ENCODE peak calls at places on chromosomes 12 and 14, in eight cellular contexts. L is GM23338, B is IMR-90, Q is prostate gland, F is cardiac muscle cell, O is psoas muscle, G is GM12878, T is HCT116. U is an unnamed sample.

GRCh38 chr12:75842119-75842518 is 189.5 kb downstream of the PHLDA1 start:
- DNase-seq in L (no peak), B (no peak), Q (no peak), F (no peak), O (no peak), G (no peak), T (no peak), U (no peak)

GRCh38 chr12:24903305-24904088 is 45.4 kb downstream of the BCAT1 start:
- DNase-seq in L (no peak), B (no peak), Q (no peak), F (no peak), O (no peak), G (no peak), T (no peak), U (peak; percentile 19)

GRCh38 chr12:116735084-116735483 is 2.8 kb downstream of the SPRING1 start:
- DNase-seq in L (no peak), B (no peak), Q (no peak), F (no peak), O (no peak), G (no peak), T (no peak), U (no peak)

GRCh38 chr14:93998871-93999403 is 1.8 kb downstream of the CCDC197 start:
- DNase-seq in L (no peak), B (no peak), Q (no peak), F (no peak), O (peak; percentile 57), G (no peak), T (no peak), U (peak; percentile 32)

GRCh38 chr12:26704684-26705475 is 128.1 kb downstream of the ITPR2 start:
- DNase-seq in L (no peak), B (peak; percentile 47), Q (no peak), F (no peak), O (no peak), G (no peak), T (no peak), U (no peak)

GRCh38 chr12:18332173-18332572 is 70.9 kb downstream of the PIK3C2G start:
- DNase-seq in L (no peak), B (no peak), Q (no peak), F (no peak), O (no peak), G (no peak), T (no peak), U (no peak)

GRCh38 chr14:81312289-81312876 is 87.7 kb downstream of the STON2 start:
- DNase-seq in L (peak; percentile 53), B (no peak), Q (no peak), F (no peak), O (no peak), G (no peak), T (no peak), U (no peak)

GRCh38 chr14:92897922-92898599 is 24.9 kb upstream of the CHGA start:
- DNase-seq in L (no peak), B (no peak), Q (no peak), F (no peak), O (no peak), G (no peak), T (no peak), U (peak; percentile 42)

GRCh38 chr12:102298022-102298421 is 100.4 kb upstream of the PMCH start:
- DNase-seq in L (no peak), B (peak; percentile 69), Q (no peak), F (no peak), O (no peak), G (no peak), T (no peak), U (no peak)

GRCh38 chr12:23376238-23376637 is 573.2 kb downstream of the SOX5 start:
- DNase-seq in L (peak; percentile 64), B (no peak), Q (no peak), F (no peak), O (no peak), G (no peak), T (no peak), U (no peak)

GRCh38 chr14:68807148-68807600 is 14.3 kb upstream of the ZFP36L1 start:
- DNase-seq in L (no peak), B (peak; percentile 94), Q (peak; percentile 41), F (no peak), O (peak; percentile 68), G (no peak), T (no peak), U (no peak)

GRCh38 chr12:56193025-56193578 is 3.8 kb upstream of the SMARCC2 start:
- DNase-seq in L (peak; percentile 96), B (peak; percentile 87), Q (peak; percentile 85), F (peak; percentile 90), O (no peak), G (peak; percentile 58), T (peak; percentile 80), U (peak; percentile 91)

GRCh38 chr12:40010899-40011774 is 94.7 kb downstream of the SLC2A13 start:
- DNase-seq in L (peak; percentile 93), B (peak; percentile 72), Q (peak; percentile 35), F (peak; percentile 80), O (no peak), G (peak; percentile 35), T (peak; percentile 41), U (peak; percentile 80)

GRCh38 chr14:22630486-22630885 is 13.7 kb downstream of the OR6J1 start:
- DNase-seq in L (no peak), B (peak; percentile 90), Q (no peak), F (no peak), O (no peak), G (no peak), T (no peak), U (no peak)

GRCh38 chr14:35335388-35336092 is 43.4 kb downstream of the PSMA6 start:
- DNase-seq in L (no peak), B (no peak), Q (no peak), F (peak; percentile 37), O (peak; percentile 68), G (no peak), T (no peak), U (no peak)

GRCh38 chr12:61870658-61871559 is 389.3 kb upstream of the USP15 start:
- DNase-seq in L (no peak), B (no peak), Q (no peak), F (no peak), O (no peak), G (no peak), T (no peak), U (peak; percentile 3)

GRCh38 chr12:23950775-23951391 is 1.4 kb upstream of the SOX5 start:
- DNase-seq in L (peak; percentile 7), B (peak; percentile 17), Q (no peak), F (peak; percentile 20), O (no peak), G (no peak), T (no peak), U (no peak)

GRCh38 chr14:91367173-91368171 is 50.1 kb downstream of the CCDC88C start:
- DNase-seq in L (no peak), B (peak; percentile 66), Q (peak; percentile 46), F (no peak), O (no peak), G (peak; percentile 82), T (no peak), U (peak; percentile 96)

GRCh38 chr14:20624495-20625070 is 16.9 kb downstream of the OR6S1 start:
- DNase-seq in L (peak; percentile 91), B (peak; percentile 60), Q (peak; percentile 20), F (peak; percentile 49), O (peak; percentile 69), G (no peak), T (no peak), U (peak; percentile 87)

GRCh38 chr14:103388664-103389063 is 3.4 kb downstream of the MARK3 start:
- DNase-seq in L (no peak), B (no peak), Q (no peak), F (no peak), O (no peak), G (no peak), T (no peak), U (no peak)
- H3K4me3 ChIP-seq in L (no peak overlapping the region), B (no peak overlapping the region), Q (no peak overlapping the region), F (no peak overlapping the region), O (peak overlapping the region; percentile 98), G (peak overlapping the region; percentile 29), T (no peak overlapping the region), U (no peak overlapping the region)

GRCh38 chr12:3533703-3534386 is 42.8 kb downstream of the PRMT8 start:
- DNase-seq in L (no peak), B (no peak), Q (peak; percentile 69), F (peak; percentile 95), O (peak; percentile 78), G (no peak), T (no peak), U (no peak)
- TF ChIP-seq CTCF in L (no peak), B (no peak), Q (no peak), F (no peak), O (peak; percentile 13), G (no peak), T (no peak), U (no peak)

DNA sequence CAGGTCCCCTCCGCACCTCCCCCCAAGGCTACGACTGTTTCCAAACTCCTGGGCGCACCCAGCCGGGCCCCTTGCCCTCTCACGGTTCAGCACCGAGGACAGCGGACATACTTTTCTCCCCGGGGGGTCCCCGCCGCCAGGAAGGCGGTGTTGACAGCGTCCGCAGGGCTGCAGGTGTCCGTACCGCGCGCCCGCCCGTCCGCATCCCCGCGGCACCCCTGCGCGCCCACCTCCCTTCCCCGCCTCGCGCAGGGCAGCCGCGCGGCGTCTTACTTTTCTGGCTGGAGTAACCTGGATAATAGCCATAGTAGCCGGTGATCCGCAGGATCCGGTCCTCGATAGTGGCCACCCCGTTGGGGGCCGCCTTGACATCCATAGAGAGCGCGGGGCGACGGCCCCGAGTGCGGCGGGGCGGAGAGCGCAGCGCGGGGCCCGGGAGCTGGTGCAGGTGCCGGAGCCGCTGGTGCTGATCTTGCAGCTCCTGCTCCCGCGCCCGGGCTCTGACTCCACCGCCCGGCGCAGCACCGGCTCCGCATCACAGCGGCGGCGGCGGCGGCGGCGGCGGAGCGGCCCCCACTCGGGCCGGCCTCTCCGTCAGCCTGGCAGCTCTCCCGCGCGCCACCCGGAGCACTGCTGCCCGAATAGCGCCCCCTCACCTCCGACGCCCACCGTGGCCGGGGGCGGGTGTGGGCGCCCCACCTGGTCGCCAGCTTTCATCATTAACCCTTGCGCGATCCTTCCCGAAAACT is at the start of gene SLC35F4:
- DNase-seq in L (peak; percentile 96), B (no peak), Q (no peak), F (peak; percentile 88), O (peak; percentile 54), G (no peak), T (no peak), U (no peak)
- H3K4me3 ChIP-seq in L (peak within 1 kb of the TSS; percentile 80), B (no peak within 1 kb of the TSS), Q (peak within 1 kb of the TSS; percentile 16), F (peak within 1 kb of the TSS; percentile 20), O (peak within 1 kb of the TSS; percentile 42), G (no peak within 1 kb of the TSS), T (no peak within 1 kb of the TSS), U (no peak within 1 kb of the TSS)

GRCh38 chr14:45362505-45362904 is 109.5 kb upstream of the MIS18BP1 start:
- DNase-seq in L (no peak), B (no peak), Q (no peak), F (no peak), O (no peak), G (no peak), T (no peak), U (no peak)

GRCh38 chr14:45359766-45360165 is 106.8 kb upstream of the MIS18BP1 start:
- DNase-seq in L (no peak), B (peak; percentile 1), Q (no peak), F (no peak), O (no peak), G (no peak), T (no peak), U (no peak)

GRCh38 chr14:45361727-45362126 is 108.7 kb upstream of the MIS18BP1 start:
- DNase-seq in L (no peak), B (no peak), Q (no peak), F (no peak), O (no peak), G (no peak), T (no peak), U (no peak)

DNA sequence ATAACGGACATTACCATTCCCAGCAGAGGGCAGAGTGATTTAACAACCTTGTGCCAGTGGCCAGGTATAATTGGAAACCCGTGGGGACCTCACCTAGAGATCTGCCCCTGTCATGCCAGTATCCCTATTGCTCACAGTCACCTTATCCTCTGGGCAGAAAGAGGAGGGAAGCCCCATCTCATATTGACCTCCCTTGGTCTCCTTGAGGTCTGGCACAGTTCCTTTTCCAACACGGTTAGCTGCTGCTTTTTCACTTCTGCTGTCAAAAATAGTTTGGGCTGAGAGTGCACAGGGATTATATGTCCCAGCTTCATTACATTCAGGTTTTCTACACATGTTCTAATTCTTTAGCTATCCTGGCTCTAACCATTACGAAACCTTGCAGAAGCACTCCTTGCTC is 111.6 kb upstream of the MIS18BP1 start:
- DNase-seq in L (peak; percentile 26), B (no peak), Q (no peak), F (no peak), O (no peak), G (no peak), T (no peak), U (no peak)
- TF ChIP-seq CTCF in L (peak; percentile 44), B (no peak), Q (no peak), F (no peak), O (no peak), G (no peak), T (peak; percentile 29), U (no peak)